ENCODE peak calls at places on chromosomes 5 and 9, in ten cellular contexts. V is OCI-LY7, B is MM.1S, W is PC-3, F is PC-9, U is hepatocyte, O is HCT116, H is GM23248, T is GM23338, P is SK-N-SH. Y is an unnamed sample. For H3K9me2, the result is how much of the 10 kb centered on the place peaks cover.

GRCh38 chr5:67244345-67244793 is 47.8 kb upstream of the CD180 start:
- DNase-seq in H (no peak), U (peak), F (no peak), V (no peak), P (no peak), O (no peak), B (no peak), T (no peak), W (peak), Y (no peak)

GRCh38 chr5:173547579-173547978 is 68.9 kb downstream of the BOD1 start:
- DNase-seq in W (peak), P (no peak), O (no peak), F (peak), H (peak), B (no peak), V (no peak), U (no peak), T (no peak), Y (no peak)

GRCh38 chr5:29077451-29077850 is 2039.1 kb upstream of the CDH9 start:
- DNase-seq in H (no peak), F (no peak), P (no peak), B (no peak), T (no peak), V (no peak), O (no peak), W (peak), U (no peak), Y (no peak)

GRCh38 chr9:109574061-109574882 is 76.2 kb upstream of the PTPN3 start:
- DNase-seq in U (peak), V (peak), B (peak), P (peak), H (peak), W (peak), O (peak), T (peak), F (no peak), Y (peak)

GRCh38 chr5:139394123-139394653 is 716 bp downstream of the PROB1 start:
- DNase-seq in O (no peak), T (peak), U (peak), P (peak), H (peak), W (no peak), F (no peak), V (peak), B (peak), Y (peak)

GRCh38 chr5:65721050-65721774 is 697 bp downstream of the SGTB start:
- DNase-seq in U (peak), H (peak), T (peak), B (no peak), V (peak), F (no peak), O (no peak), P (peak), W (peak), Y (peak)

GRCh38 chr9:136687721-136688223 is 515 bp upstream of the AGPAT2 start:
- DNase-seq in F (peak), H (peak), W (peak), T (no peak), P (no peak), V (no peak), O (no peak), U (no peak), B (no peak), Y (peak)

GRCh38 chr5:149062371-149063016 is 368 bp downstream of the SH3TC2 start:
- DNase-seq in V (no peak), P (no peak), H (peak), U (peak), F (peak), W (peak), O (peak), B (no peak), T (no peak), Y (no peak)

GRCh38 chr9:79120533-79121315 is 451.0 kb upstream of the TLE4 start:
- DNase-seq in P (no peak), B (no peak), T (peak), W (no peak), F (no peak), V (no peak), H (no peak), U (peak), O (no peak), Y (no peak)

GRCh38 chr9:136693490-136694162 is 6.4 kb upstream of the AGPAT2 start:
- DNase-seq in U (peak), H (peak), F (peak), P (no peak), B (no peak), W (peak), T (no peak), V (no peak), O (peak), Y (no peak)

GRCh38 chr5:162256711-162257110 is 189.1 kb downstream of the GABRG2 start:
- DNase-seq in V (no peak), F (no peak), P (no peak), U (no peak), B (no peak), W (no peak), T (peak), H (no peak), O (no peak), Y (no peak)

GRCh38 chr5:139696167-139696893 is 48.2 kb downstream of the CXXC5 start:
- DNase-seq in V (no peak), O (no peak), F (no peak), P (no peak), U (no peak), W (no peak), B (no peak), H (peak), T (peak), Y (no peak)

GRCh38 chr5:115306011-115306530 is 9.6 kb upstream of the CCDC112 start:
- DNase-seq in T (peak), U (no peak), H (no peak), P (no peak), F (peak), O (no peak), V (no peak), B (no peak), W (peak), Y (no peak)

GRCh38 chr5:172640139-172640538 is 924 bp upstream of the NEURL1B start:
- DNase-seq in W (no peak), P (no peak), U (no peak), V (no peak), H (no peak), T (no peak), O (no peak), B (no peak), F (no peak), Y (no peak)

GRCh38 chr9:70192707-70193106 is 66.1 kb upstream of the SMC5 start:
- DNase-seq in O (peak), T (no peak), W (peak), V (no peak), H (no peak), P (no peak), F (peak), U (no peak), B (no peak), Y (no peak)

GRCh38 chr9:69619233-69619632 is 52.9 kb downstream of the APBA1 start:
- DNase-seq in T (no peak), W (no peak), F (no peak), U (no peak), V (no peak), B (no peak), H (no peak), O (no peak), P (no peak), Y (no peak)

GRCh38 chr9:37920471-37921167 is 16.7 kb upstream of the SLC25A51 start:
- DNase-seq in H (no peak), F (no peak), T (peak), B (peak), U (peak), P (no peak), O (no peak), W (no peak), V (peak), Y (peak)

GRCh38 chr9:133787749-133788015 is 49.5 kb upstream of the SARDH start:
- DNase-seq in F (no peak), U (peak), O (no peak), P (peak), T (peak), V (peak), B (no peak), W (no peak), H (peak), Y (peak)

GRCh38 chr9:75111019-75111622 is 22.8 kb downstream of the OSTF1 start:
- DNase-seq in H (no peak), P (no peak), V (no peak), B (no peak), O (peak), T (no peak), U (peak), F (peak), W (peak), Y (no peak)

GRCh38 chr5:66558562-66558961 is 37.6 kb upstream of the MAST4 start:
- DNase-seq in V (no peak), F (no peak), U (no peak), O (no peak), W (no peak), H (no peak), P (no peak), B (peak), T (no peak), Y (no peak)

GRCh38 chr5:140145818-140146522 is 20.2 kb downstream of the IGIP start:
- DNase-seq in O (no peak), P (peak), F (no peak), W (peak), H (peak), V (no peak), B (peak), U (peak), T (peak), Y (no peak)

GRCh38 chr5:3958389-3958788 is 362.8 kb downstream of the IRX1 start:
- DNase-seq in U (no peak), O (no peak), B (no peak), H (no peak), F (no peak), T (no peak), W (no peak), P (no peak), V (no peak), Y (no peak)

GRCh38 chr9:133631111-133631510 is 5.1 kb upstream of the DBH start:
- DNase-seq in W (no peak), H (no peak), P (no peak), F (no peak), B (no peak), V (no peak), T (no peak), O (no peak), U (no peak), Y (no peak)

GRCh38 chr5:67677422-67677970 is 480.9 kb upstream of the CD180 start:
- DNase-seq in W (no peak), V (no peak), T (peak), P (no peak), U (no peak), H (no peak), B (no peak), F (no peak), O (no peak), Y (no peak)

GRCh38 chr5:158770506-158770905 is 329.2 kb downstream of the EBF1 start:
- DNase-seq in T (peak), F (no peak), B (no peak), O (peak), H (peak), W (peak), P (no peak), U (peak), V (peak), Y (peak)

GRCh38 chr9:35910613-35911488 is 1.6 kb downstream of the SPAAR start:
- DNase-seq in T (peak), W (peak), V (peak), P (no peak), B (peak), O (peak), H (peak), F (no peak), U (peak), Y (peak)

GRCh38 chr5:7742241-7742656 is 108.7 kb downstream of the CFAP90 start:
- DNase-seq in W (peak), U (peak), T (no peak), P (no peak), F (no peak), V (no peak), H (peak), O (peak), B (no peak), Y (no peak)

GRCh38 chr9:68702493-68702892 is 2.5 kb upstream of the PIP5K1B start:
- DNase-seq in O (no peak), H (no peak), W (no peak), U (peak), V (no peak), B (no peak), P (no peak), F (no peak), T (no peak), Y (no peak)

GRCh38 chr5:131974622-131974955 is 29.1 kb upstream of the MEIKIN start:
- DNase-seq in F (no peak), O (no peak), P (no peak), W (no peak), B (no peak), U (no peak), V (no peak), H (no peak), T (no peak), Y (no peak)

GRCh38 chr5:90909945-90910344 is 351.3 kb downstream of the ADGRV1 start:
- DNase-seq in F (no peak), U (no peak), T (no peak), V (no peak), W (no peak), O (no peak), B (no peak), P (no peak), H (no peak), Y (no peak)

GRCh38 chr5:102421647-102422046 is 77.2 kb downstream of the SLCO6A1 start:
- DNase-seq in V (no peak), F (peak), W (peak), P (no peak), O (peak), U (peak), T (no peak), B (no peak), H (no peak), Y (no peak)

GRCh38 chr5:102414448-102414847 is 84.4 kb downstream of the SLCO6A1 start:
- DNase-seq in U (no peak), V (no peak), O (no peak), P (no peak), F (no peak), B (no peak), T (no peak), W (no peak), H (no peak), Y (no peak)

DNA sequence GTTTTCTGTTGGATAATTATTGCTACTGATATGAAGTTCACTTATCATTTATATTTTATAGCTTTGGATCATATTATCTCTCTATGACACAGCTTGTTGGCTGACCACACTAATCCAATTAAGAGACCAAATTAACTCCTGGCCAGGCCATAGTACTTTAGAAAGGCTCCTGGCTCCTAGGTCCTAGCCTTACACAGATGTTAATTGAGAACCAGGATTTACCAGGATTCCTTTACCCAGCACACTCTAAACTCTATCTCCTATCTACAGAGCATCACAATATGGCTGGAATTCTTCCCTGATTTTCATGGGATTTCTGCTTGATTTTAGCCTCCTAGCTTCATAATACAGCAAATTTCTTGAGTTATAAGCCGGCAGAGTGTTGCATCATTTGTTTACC is 80.3 kb downstream of the SLCO6A1 start:
- DNase-seq in U (no peak), P (peak), V (no peak), B (no peak), W (no peak), H (no peak), O (no peak), F (no peak), T (no peak), Y (no peak)
- H3K27ac ChIP-seq in U (no peak), P (no peak), V (no peak), B (no peak), W (no peak), H (no peak), O (no peak), F (no peak), T (no peak), Y (no peak)

GRCh38 chr9:15268317-15268716 is 38.7 kb downstream of the TTC39B start:
- DNase-seq in U (no peak), F (no peak), H (no peak), P (no peak), O (no peak), V (no peak), W (no peak), B (no peak), T (no peak), Y (no peak)
- H3K9me2 ChIP-seq in U (under half), F (under half), H (under half), P (under half), O (under half), V (under half), W (under half), B (under half), T (under half), Y (under half)

GRCh38 chr5:81774359-81774758 is 23.5 kb upstream of the SSBP2 start:
- DNase-seq in P (no peak), H (peak), V (no peak), T (no peak), F (no peak), U (no peak), W (no peak), O (no peak), B (no peak), Y (no peak)
- H3K27ac ChIP-seq in P (no peak), H (peak), V (no peak), T (no peak), F (no peak), U (no peak), W (no peak), O (no peak), B (no peak), Y (no peak)

DNA sequence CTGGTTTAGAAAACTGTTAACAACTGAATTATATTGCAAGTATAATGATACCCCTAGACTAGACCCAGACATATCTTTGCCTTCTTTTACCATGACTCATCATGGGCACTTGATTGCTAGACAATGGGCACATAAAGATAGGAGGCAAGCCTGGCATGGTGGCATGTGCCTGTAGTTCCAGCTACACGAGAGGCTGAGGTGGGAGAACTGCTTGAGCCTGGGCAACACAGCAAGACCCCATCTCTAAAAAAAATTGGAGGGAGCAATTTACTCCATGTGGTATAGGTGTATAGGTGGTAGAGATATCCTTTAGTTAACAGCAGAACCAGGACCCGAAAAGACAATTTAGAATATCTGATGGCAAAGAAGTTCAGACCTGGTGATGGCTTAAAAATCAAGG is 51.6 kb downstream of the ELOVL7 start:
- DNase-seq in F (no peak), P (no peak), V (no peak), H (no peak), O (no peak), B (no peak), W (no peak), T (no peak), U (no peak), Y (peak)
- H3K9me2 ChIP-seq in F (under half), P (under half), V (under half), H (under half), O (under half), B (under half), W (under half), T (under half), U (under half), Y (under half)

GRCh38 chr9:71663216-71663615 is 105.1 kb downstream of the CEMIP2 start:
- DNase-seq in T (peak), W (no peak), B (no peak), H (no peak), F (no peak), O (no peak), U (no peak), P (no peak), V (no peak), Y (no peak)
- H3K27ac ChIP-seq in T (peak), W (no peak), B (no peak), H (no peak), F (no peak), O (no peak), U (peak), P (no peak), V (no peak), Y (no peak)

GRCh38 chr5:1553642-1554409 is 30.1 kb upstream of the LPCAT1 start:
- DNase-seq in V (no peak), H (no peak), O (no peak), P (no peak), F (no peak), T (no peak), W (no peak), U (no peak), B (no peak), Y (no peak)
- H3K9me2 ChIP-seq in V (under half), H (under half), O (under half), P (under half), F (under half), T (under half), W (under half), U (under half), B (under half), Y (under half)

DNA sequence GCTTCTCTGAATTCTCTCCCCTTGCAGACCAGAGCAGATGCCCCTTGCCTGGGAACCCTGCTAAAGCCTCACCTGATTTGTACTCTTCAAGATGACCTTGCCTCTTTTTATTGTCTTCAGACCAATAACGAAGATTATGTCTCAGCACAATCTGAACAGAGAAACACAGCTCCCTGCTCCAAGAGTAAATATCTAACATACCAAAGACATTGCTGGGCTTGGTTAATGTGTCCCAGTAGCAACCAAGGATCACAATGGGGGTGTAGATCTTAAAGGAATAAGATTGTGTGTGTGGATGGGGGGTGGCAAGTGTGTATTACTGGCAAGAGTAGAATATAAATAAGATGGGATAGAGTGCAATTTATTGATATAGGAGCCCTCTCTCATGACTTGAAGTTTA is 67.6 kb upstream of the LHFPL2 start:
- DNase-seq in O (no peak), P (no peak), F (no peak), H (peak), V (peak), W (peak), T (no peak), U (peak), B (no peak), Y (no peak)
- H3K27ac ChIP-seq in O (no peak), P (no peak), F (no peak), H (peak), V (peak), W (no peak), T (no peak), U (peak), B (no peak), Y (no peak)

GRCh38 chr5:176534640-176535039 is 2.6 kb downstream of the RNF44 start:
- DNase-seq in H (peak), U (no peak), F (no peak), W (no peak), B (no peak), P (no peak), V (peak), O (no peak), T (no peak), Y (peak)
- H3K9me2 ChIP-seq in H (under half), U (under half), F (under half), W (under half), B (under half), P (under half), V (under half), O (under half), T (under half), Y (under half)

GRCh38 chr5:142784405-142784955 is 14.3 kb downstream of the ARHGAP26 start:
- DNase-seq in F (no peak), H (peak), W (peak), B (no peak), U (no peak), T (no peak), P (no peak), V (no peak), O (no peak), Y (no peak)
- H3K27ac ChIP-seq in F (no peak), H (no peak), W (no peak), B (peak), U (no peak), T (no peak), P (peak), V (no peak), O (no peak), Y (no peak)

GRCh38 chr9:6686396-6686795 is 40.9 kb upstream of the GLDC start:
- DNase-seq in H (peak), P (no peak), T (no peak), V (peak), F (no peak), B (no peak), W (peak), U (peak), O (no peak), Y (no peak)

GRCh38 chr9:6680797-6681146 is 35.2 kb upstream of the GLDC start:
- DNase-seq in T (peak), V (no peak), P (peak), W (peak), B (peak), O (no peak), H (peak), F (no peak), U (peak), Y (peak)

GRCh38 chr9:6681147-6681956 is 35.8 kb upstream of the GLDC start:
- DNase-seq in V (peak), T (peak), H (peak), P (peak), B (peak), W (peak), F (peak), U (peak), O (peak), Y (peak)

GRCh38 chr9:6677803-6678202 is 32.3 kb upstream of the GLDC start:
- DNase-seq in U (no peak), H (no peak), O (no peak), W (no peak), B (no peak), F (no peak), T (no peak), V (no peak), P (no peak), Y (no peak)

GRCh38 chr9:6681957-6682501 is 36.5 kb upstream of the GLDC start:
- DNase-seq in T (no peak), V (no peak), P (peak), F (no peak), W (no peak), H (peak), U (no peak), B (no peak), O (no peak), Y (no peak)
- H3K9me2 ChIP-seq in T (under half), V (under half), P (under half), F (under half), W (under half), H (under half), U (under half), B (under half), O (under half), Y (under half)

Y was measured in Karpas-422.